ENCODE peak calls at places on chromosomes 2 and 18, in four cellular contexts. O is RWPE2, P is transverse colon, J is choroid plexus epithelial cell. V is an unnamed sample.

GRCh38 chr2:138247302-138247701 is 254.3 kb upstream of the SPOPL start:
- DNase-seq in O (no peak), J (no peak), P (no peak), V (no peak)

GRCh38 chr2:24047703-24048033 is 477 bp upstream of the WDCP start:
- DNase-seq in O (no peak), J (no peak), P (no peak), V (no peak)

GRCh38 chr18:21650301-21650700 is 38.2 kb downstream of the SNRPD1 start:
- DNase-seq in J (no peak), O (no peak), P (no peak), V (no peak)

GRCh38 chr2:237791977-237792727 is 6.4 kb upstream of the RBM44 start:
- DNase-seq in J (peak), P (no peak), O (no peak), V (peak)

GRCh38 chr2:1661891-1662605 is 82.3 kb downstream of the PXDN start:
- DNase-seq in O (peak), P (no peak), J (no peak), V (no peak)

GRCh38 chr2:37681587-37681986 is 10.1 kb upstream of the CDC42EP3 start:
- DNase-seq in O (no peak), J (no peak), P (no peak), V (no peak)

GRCh38 chr18:56853961-56854360 is 202.8 kb downstream of the WDR7 start:
- DNase-seq in J (no peak), P (no peak), O (no peak), V (no peak)

GRCh38 chr2:118169359-118170005 is 81.2 kb downstream of the INSIG2 start:
- DNase-seq in J (peak), O (no peak), P (no peak), V (no peak)

GRCh38 chr2:8409461-8410260 is 272.2 kb upstream of the ID2 start:
- DNase-seq in O (no peak), P (no peak), J (no peak), V (peak)

GRCh38 chr2:69196327-69197117 is 183.5 kb downstream of the ANTXR1 start:
- DNase-seq in O (no peak), J (peak), P (no peak), V (peak)

GRCh38 chr2:127984551-127984950 is 43.3 kb downstream of the SAP130 start:
- DNase-seq in P (no peak), O (no peak), J (peak), V (no peak)

GRCh38 chr2:105005170-105005569 is 32.7 kb upstream of the MRPS9 start:
- DNase-seq in J (no peak), P (no peak), O (no peak), V (no peak)

GRCh38 chr2:177796011-177796410 is 276.6 kb downstream of the PDE11A start:
- DNase-seq in O (no peak), P (no peak), J (no peak), V (no peak)

GRCh38 chr18:59910967-59911366 is 11.2 kb downstream of the PMAIP1 start:
- DNase-seq in O (no peak), J (peak), P (no peak), V (peak)

GRCh38 chr2:95057535-95058453 is 32.3 kb downstream of the MAL start:
- DNase-seq in O (no peak), J (no peak), P (no peak), V (no peak)

GRCh38 chr2:219698684-219699439 is 71.4 kb downstream of the SLC4A3 start:
- DNase-seq in O (no peak), J (no peak), P (no peak), V (no peak)

GRCh38 chr18:52499018-52499417 is 159.0 kb downstream of the DCC start:
- DNase-seq in J (no peak), P (no peak), O (no peak), V (no peak)

GRCh38 chr18:48541026-48541746 is 2.4 kb downstream of the CTIF start:
- DNase-seq in J (peak), O (no peak), P (peak), V (peak)

GRCh38 chr18:13441731-13442130 is 223.2 kb downstream of the LDLRAD4 start:
- DNase-seq in P (no peak), J (no peak), O (no peak), V (no peak)

GRCh38 chr2:133986881-133987793 is 266.7 kb upstream of the MGAT5 start:
- DNase-seq in O (no peak), P (no peak), J (peak), V (no peak)

GRCh38 chr2:151774506-151774905 is 40.2 kb upstream of the NEB start:
- DNase-seq in P (no peak), J (peak), O (no peak), V (peak)

GRCh38 chr18:70037453-70038061 is 89.9 kb upstream of the CD226 start:
- DNase-seq in P (no peak), O (no peak), J (no peak), V (no peak)

GRCh38 chr2:102520009-102520408 is 47.0 kb downstream of the SLC9A4 start:
- DNase-seq in J (peak), O (no peak), P (peak), V (peak)

GRCh38 chr18:65811307-65811706 is 60.5 kb downstream of the CDH7 start:
- DNase-seq in P (no peak), O (no peak), J (no peak), V (no peak)

GRCh38 chr2:86283461-86284030 is 53.9 kb downstream of the REEP1 start:
- DNase-seq in P (no peak), O (no peak), J (no peak), V (no peak)

GRCh38 chr2:26850565-26850964 is 2.6 kb downstream of the DPYSL5 start:
- DNase-seq in J (no peak), P (no peak), O (no peak), V (no peak)

GRCh38 chr2:26848336-26849055 is 564 bp downstream of the DPYSL5 start:
- DNase-seq in O (no peak), J (no peak), P (no peak), V (no peak)

GRCh38 chr2:26847663-26848335 is at the start of gene DPYSL5:
- DNase-seq in J (no peak), P (no peak), O (no peak), V (no peak)

GRCh38 chr2:26850002-26850431 is 2.1 kb downstream of the DPYSL5 start:
- DNase-seq in J (no peak), P (no peak), O (no peak), V (no peak)

GRCh38 chr2:26849056-26850001 is 1.4 kb downstream of the DPYSL5 start:
- DNase-seq in P (no peak), O (no peak), J (no peak), V (no peak)
- H3K4me3 ChIP-seq in P (peak), O (no peak), J (no peak), V (no peak)

DNA sequence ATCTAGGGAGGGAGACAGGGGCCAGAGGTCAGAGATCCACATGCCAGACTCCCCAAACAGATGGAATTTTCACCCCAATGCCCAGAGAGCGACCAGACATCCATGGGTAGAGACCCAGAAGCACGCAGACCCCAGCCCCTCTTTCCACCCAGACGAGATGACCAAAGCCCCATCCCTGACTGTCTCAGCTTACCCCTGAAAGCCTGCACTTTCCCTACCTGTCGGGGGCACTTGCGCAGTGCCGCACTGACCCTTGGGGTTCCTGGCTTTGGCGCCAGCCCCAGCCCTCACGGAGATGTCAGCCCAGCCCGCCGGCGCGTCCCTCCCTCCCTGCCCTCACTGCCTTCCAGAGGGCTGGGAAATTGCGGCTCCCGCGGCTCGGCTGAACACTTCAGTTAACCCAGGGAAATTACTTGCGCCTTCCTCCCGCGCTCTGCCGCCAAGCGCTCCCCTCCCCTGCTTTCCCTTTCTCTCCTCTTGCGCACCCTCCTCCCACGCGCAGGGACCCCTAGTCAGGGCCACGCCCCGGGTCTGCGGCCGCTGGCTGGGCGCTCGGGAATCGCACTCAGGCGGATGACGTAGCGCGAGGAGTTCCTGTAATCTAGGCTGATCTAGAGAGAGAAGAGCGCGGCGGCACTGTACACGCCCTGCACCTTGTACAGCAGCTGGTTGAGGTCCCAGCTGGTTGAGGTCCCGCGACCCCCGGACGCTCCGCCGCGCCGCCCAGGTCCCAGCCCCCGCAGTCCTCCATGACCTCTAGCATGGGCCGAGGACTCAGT is 12.0 kb downstream of the ALPG start:
- DNase-seq in P (peak), J (peak), O (no peak), V (peak)
- H3K4me3 ChIP-seq in P (peak), J (peak), O (no peak), V (peak)

DNA sequence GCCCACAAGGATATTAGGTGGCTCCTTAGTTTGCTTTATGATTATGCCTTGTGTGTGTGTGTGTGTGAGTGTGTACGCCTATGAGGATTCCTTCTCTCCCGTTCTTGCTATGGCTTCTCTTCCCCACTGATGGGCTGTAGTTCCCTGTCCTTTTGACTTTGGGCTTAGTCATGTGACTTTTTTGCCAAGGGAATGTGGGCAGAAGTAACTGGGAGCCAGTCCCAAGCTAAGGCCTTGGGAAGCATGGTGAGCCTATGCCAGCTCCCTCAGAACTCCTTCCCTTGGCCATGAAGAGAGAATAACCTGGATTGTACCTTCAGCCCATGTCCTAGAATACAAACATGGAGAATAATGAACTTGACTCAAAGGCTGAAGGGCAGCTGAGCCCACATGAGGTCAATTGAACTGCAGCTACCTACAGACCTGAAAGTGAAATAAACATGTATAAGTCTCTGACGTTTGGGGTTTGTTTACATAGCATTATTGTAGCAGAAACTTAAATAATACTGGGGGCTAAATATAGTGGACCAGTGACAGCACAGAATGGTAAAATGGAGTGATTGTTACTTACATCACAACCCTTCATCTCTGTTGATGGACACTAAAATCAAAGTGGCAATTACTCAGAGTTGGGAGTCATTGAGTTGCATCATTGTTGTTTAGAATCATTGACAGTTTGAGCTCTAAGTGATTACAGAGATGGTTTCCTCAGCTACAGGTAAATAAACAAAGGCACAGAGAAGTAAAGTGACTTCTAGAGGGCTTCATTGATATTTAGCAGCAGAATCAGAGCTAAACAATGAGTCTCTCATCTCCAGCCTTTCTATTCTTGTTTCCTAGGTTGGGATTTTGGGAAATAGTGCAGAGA is 15.3 kb upstream of the IL36G start:
- DNase-seq in J (no peak), O (no peak), P (no peak), V (no peak)
- H3K4me3 ChIP-seq in J (no peak), O (no peak), P (no peak), V (no peak)

GRCh38 chr2:165070089-165070488 is 114.8 kb upstream of the SLC38A11 start:
- DNase-seq in J (no peak), P (no peak), O (no peak), V (no peak)

GRCh38 chr2:165069131-165069530 is 113.8 kb upstream of the SLC38A11 start:
- DNase-seq in J (no peak), P (no peak), O (no peak), V (no peak)

GRCh38 chr2:165064743-165065142 is 109.4 kb upstream of the SLC38A11 start:
- DNase-seq in O (no peak), J (no peak), P (no peak), V (no peak)

GRCh38 chr2:165067958-165068612 is 112.8 kb upstream of the SLC38A11 start:
- DNase-seq in P (no peak), O (no peak), J (peak), V (peak)
- H3K4me3 ChIP-seq in P (no peak), O (no peak), J (peak), V (peak)

GRCh38 chr2:31137211-31138036 is 816 bp downstream of the GALNT14 start:
- DNase-seq in P (no peak), O (no peak), J (peak), V (no peak)
- H3K4me3 ChIP-seq in P (peak), O (peak), J (peak), V (peak)

GRCh38 chr2:120353591-120353898 is 7.6 kb downstream of the INHBB start:
- DNase-seq in J (no peak), P (no peak), O (no peak), V (no peak)
- H3K4me3 ChIP-seq in J (no peak), P (no peak), O (no peak), V (no peak)